ENCODE peak calls at places on chromosome 12, in four cellular contexts. U is prostate gland, Q is A549, H is stomach. L is an unnamed sample.

GRCh38 chr12:55816876-55817351 is 610 bp downstream of the SARNP start:
- DNase-seq in U (no peak), Q (peak), H (no peak), L (no peak)

GRCh38 chr12:84644936-84645335 is 267.7 kb downstream of the SLC6A15 start:
- DNase-seq in U (no peak), Q (no peak), H (no peak), L (no peak)

GRCh38 chr12:108313609-108314331 is 25.3 kb downstream of the CMKLR1 start:
- DNase-seq in U (no peak), Q (no peak), H (no peak), L (no peak)

GRCh38 chr12:98572010-98572409 is 21.5 kb upstream of the SLC25A3 start:
- DNase-seq in U (no peak), Q (peak), H (no peak), L (no peak)

GRCh38 chr12:67034110-67034879 is 234.9 kb upstream of the CAND1 start:
- DNase-seq in U (no peak), Q (no peak), H (peak), L (peak)

GRCh38 chr12:89307665-89308253 is 44.5 kb downstream of the DUSP6 start:
- DNase-seq in U (no peak), Q (no peak), H (no peak), L (no peak)

GRCh38 chr12:12794686-12795085 is 9.2 kb downstream of the APOLD1 start:
- DNase-seq in U (no peak), Q (no peak), H (no peak), L (no peak)

GRCh38 chr12:77065361-77066204 is at the start of gene E2F7:
- DNase-seq in U (peak), Q (peak), H (peak), L (peak)

GRCh38 chr12:111178194-111179081 is 190.5 kb downstream of the PHETA1 start:
- DNase-seq in U (peak), Q (no peak), H (no peak), L (no peak)

GRCh38 chr12:92208613-92209121 is 63.0 kb upstream of the BTG1 start:
- DNase-seq in U (no peak), Q (peak), H (no peak), L (no peak)

GRCh38 chr12:93943766-93944165 is 204.6 kb upstream of the PLXNC1 start:
- DNase-seq in U (peak), Q (no peak), H (no peak), L (no peak)

GRCh38 chr12:110689601-110690430 is 901 bp upstream of the HVCN1 start:
- DNase-seq in U (no peak), Q (no peak), H (peak), L (peak)

GRCh38 chr12:22234561-22234960 is 99.9 kb downstream of the ST8SIA1 start:
- DNase-seq in U (no peak), Q (no peak), H (no peak), L (no peak)

GRCh38 chr12:88947486-88948043 is 367.3 kb upstream of the KITLG start:
- DNase-seq in U (no peak), Q (no peak), H (no peak), L (no peak)

GRCh38 chr12:94109154-94109553 is 39.2 kb upstream of the PLXNC1 start:
- DNase-seq in U (no peak), Q (no peak), H (no peak), L (no peak)

GRCh38 chr12:31832740-31833540 is 104.1 kb upstream of the AMN1 start:
- DNase-seq in U (no peak), Q (no peak), H (no peak), L (peak)

GRCh38 chr12:2154050-2154449 is 101.3 kb downstream of the CACNA1C start:
- DNase-seq in U (no peak), Q (no peak), H (no peak), L (no peak)

GRCh38 chr12:94714378-94714777 is 64.0 kb upstream of the TMCC3 start:
- DNase-seq in U (no peak), Q (no peak), H (no peak), L (peak)

GRCh38 chr12:71665109-71665476 is 992 bp downstream of the THAP2 start:
- DNase-seq in U (no peak), Q (no peak), H (peak), L (peak)

GRCh38 chr12:22518067-22518719 is 26.1 kb downstream of the C2CD5 start:
- DNase-seq in U (no peak), Q (no peak), H (peak), L (peak)

GRCh38 chr12:84738481-84738972 is 174.1 kb downstream of the SLC6A15 start:
- DNase-seq in U (no peak), Q (no peak), H (no peak), L (no peak)

GRCh38 chr12:89831696-89832095 is 123.1 kb upstream of the ATP2B1 start:
- DNase-seq in U (no peak), Q (no peak), H (no peak), L (no peak)

GRCh38 chr12:117671734-117672133 is 297.1 kb downstream of the KSR2 start:
- DNase-seq in U (peak), Q (peak), H (no peak), L (peak)

GRCh38 chr12:57031228-57031670 is 14.9 kb upstream of the TAC3 start:
- DNase-seq in U (peak), Q (no peak), H (no peak), L (no peak)

GRCh38 chr12:54352891-54353874 is 11.1 kb downstream of the GPR84 start:
- DNase-seq in U (no peak), Q (no peak), H (no peak), L (peak)
- H3K4me3 ChIP-seq in U (no peak), Q (no peak), H (no peak), L (no peak)

DNA sequence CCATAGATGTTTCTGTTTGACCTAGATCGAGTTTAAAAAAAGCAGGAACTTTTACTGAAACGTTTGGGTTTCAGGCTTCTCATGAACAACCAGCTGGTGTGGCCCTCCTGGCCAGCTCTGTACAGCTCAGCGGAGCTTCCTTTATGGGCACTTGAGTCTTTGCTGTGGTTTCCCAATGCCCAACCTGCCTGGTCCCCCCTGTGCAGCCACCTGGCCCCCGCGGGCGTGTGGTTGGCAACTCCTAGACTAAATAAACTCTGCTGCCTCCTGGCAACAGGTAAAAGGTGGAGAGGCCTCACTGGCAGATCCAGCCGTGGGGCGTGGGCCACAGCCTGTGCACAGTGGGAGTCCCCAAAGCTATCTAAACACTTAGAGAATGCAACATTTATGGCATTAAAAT is 38.7 kb downstream of the ADGRD1 start:
- DNase-seq in U (no peak), Q (no peak), H (peak), L (peak)
- H3K27ac ChIP-seq in U (no peak), Q (no peak), H (no peak), L (no peak)

GRCh38 chr12:124938066-124938465 is 23.6 kb upstream of the UBC start:
- DNase-seq in U (no peak), Q (no peak), H (no peak), L (no peak)

GRCh38 chr12:124940393-124941169 is 26.1 kb upstream of the UBC start:
- DNase-seq in U (peak), Q (peak), H (peak), L (peak)

GRCh38 chr12:124938606-124939427 is 24.4 kb upstream of the UBC start:
- DNase-seq in U (peak), Q (no peak), H (peak), L (peak)

GRCh38 chr12:124940143-124940392 is 25.6 kb upstream of the UBC start:
- DNase-seq in U (no peak), Q (peak), H (no peak), L (no peak)

DNA sequence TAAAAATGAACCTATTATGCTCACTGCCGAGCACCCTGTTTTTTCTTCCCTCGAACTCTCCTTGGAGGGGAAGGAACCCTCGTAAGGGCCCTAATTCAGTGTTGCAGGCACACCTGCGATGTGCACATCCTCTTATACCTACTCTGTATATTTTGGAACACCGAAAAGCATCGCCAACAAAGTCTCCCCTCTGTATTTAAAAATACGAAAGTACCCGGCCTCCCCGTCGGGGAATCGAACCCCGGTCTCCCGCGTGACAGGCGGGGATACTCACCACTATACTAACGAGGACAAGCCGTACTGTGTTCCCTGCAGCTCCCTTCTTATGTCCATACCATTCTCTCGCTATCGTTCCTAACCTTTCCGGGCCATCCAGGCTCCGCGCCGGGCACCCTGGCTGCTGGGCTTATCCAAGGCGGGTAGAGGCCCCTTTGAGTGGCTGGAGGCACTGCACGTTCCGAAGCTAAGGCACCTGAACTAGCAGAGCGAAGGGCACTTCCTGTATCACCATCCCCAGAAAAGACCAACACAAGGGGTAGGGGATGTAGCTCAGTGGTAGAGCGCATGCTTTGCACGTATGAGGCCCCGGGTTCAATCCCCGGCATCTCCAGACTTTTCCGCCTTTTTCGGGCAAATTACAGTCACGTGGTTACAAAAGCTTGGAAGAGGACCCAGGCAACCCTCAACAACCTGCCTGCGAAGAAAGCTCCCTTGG is 25.1 kb upstream of the UBC start:
- DNase-seq in U (peak), Q (peak), H (peak), L (peak)
- TF ChIP-seq CTCF in U (no peak), Q (no peak), H (no peak), L (peak)

GRCh38 chr12:114698566-114699163 is 14.7 kb upstream of the TBX3 start:
- DNase-seq in U (no peak), Q (no peak), H (no peak), L (no peak)
- H3K4me3 ChIP-seq in U (peak), Q (no peak), H (peak), L (no peak)

DNA sequence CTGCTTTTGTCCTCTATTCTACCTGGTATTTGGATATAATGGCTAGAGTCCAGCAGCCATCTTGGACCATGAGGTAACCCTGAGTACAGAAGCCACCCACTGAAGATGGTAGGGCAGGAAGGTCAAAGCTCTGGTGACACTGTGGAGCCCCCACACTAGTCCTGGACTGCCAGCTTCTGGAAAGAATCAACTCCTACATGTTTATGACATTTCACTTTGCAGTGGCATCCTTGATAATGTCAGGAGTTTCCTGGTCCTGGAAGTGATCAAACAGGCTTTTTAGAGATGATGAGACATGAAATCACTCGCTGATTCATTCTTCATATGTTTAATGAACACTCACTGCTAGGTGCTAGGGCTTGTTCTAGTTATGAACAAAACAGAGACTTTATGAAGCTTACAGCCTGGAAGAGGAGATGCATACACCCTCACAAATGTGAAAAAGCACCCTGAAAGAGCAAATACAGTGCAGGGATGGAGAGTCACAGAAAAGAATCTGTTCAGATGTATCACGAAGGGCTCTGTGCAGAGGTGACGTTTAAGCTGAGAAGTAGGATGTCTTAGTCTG is 15.8 kb upstream of the HNF1A start:
- DNase-seq in U (no peak), Q (no peak), H (no peak), L (no peak)
- H3K27ac ChIP-seq in U (no peak), Q (peak), H (no peak), L (no peak)

DNA sequence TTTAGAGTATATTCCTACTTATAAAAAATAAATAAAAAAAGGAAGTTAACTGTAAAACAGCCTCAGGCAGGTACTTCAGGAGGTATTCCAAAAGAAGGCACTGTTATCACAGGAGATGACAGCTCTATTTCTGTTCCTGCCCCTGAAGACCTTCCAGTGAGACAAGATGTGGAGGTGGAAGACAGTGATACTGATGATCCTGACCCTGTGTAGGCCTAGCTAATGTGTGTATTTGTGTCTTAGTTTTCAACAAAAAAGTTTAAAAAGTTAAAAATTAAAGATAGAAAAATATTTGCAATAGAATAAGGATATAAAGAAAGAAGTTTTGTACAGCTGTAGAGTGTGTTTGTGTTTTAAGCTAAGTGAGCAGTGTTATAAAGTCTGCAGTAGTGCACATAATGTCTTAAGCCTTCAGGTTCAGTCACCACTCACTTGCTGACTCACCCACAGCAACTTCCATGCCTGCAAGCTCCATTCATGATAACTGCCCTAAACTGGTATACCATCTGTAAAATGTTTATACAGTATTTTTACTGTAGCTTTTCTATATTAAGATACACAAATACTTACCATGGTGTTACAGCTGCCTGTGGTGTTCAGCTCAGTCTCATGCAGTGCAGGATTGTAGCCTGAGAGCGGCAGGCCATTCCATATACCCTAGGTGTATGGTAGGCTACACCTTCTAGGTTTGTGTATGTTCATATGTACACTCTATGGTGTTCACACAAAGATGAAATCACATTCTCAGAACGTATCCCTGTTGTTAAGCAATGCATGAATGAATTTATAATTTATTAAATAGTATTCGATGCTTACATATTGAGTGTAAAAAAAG is 121.1 kb downstream of the ANO6 start:
- DNase-seq in U (no peak), Q (no peak), H (no peak), L (no peak)
- TF ChIP-seq CTCF in U (no peak), Q (no peak), H (no peak), L (no peak)

L was measured in body of pancreas.